ENCODE peak calls at places on chromosomes 16 and 17, in seven cellular contexts. R is effector memory CD4-positive, alpha-beta T cell; D is left ventricle myocardium inferior; P is BE2C; L is AG04450; M is A549; X is NT2/D1. A is an unnamed sample.
A peak's percentile ranks its signal among the peaks of the same experiment; 100 is the strongest.

GRCh38 chr17:76469991-76470739 is 2.8 kb downstream of the AANAT start:
- DNase-seq in D (no peak), R (no peak), L (no peak), X (no peak), P (no peak), M (no peak), A (no peak)

GRCh38 chr17:42111901-42112551 is 488 bp downstream of the DHX58 start:
- DNase-seq in D (no peak), L (no peak), P (no peak), X (no peak), R (no peak), M (no peak), A (no peak)

GRCh38 chr16:70754874-70755600 is 45.9 kb downstream of the VAC14 start:
- DNase-seq in R (no peak), M (no peak), X (no peak), L (no peak), D (no peak), P (no peak), A (no peak)

GRCh38 chr17:77266891-77267341 is 126.1 kb downstream of the SEC14L1 start:
- DNase-seq in P (no peak), R (no peak), X (peak; percentile 55), M (no peak), D (no peak), L (no peak), A (no peak)

GRCh38 chr17:46733837-46734516 is 84.5 kb downstream of the WNT3 start:
- DNase-seq in P (no peak), D (no peak), L (no peak), X (no peak), M (no peak), R (no peak), A (no peak)

GRCh38 chr16:12339686-12340085 is 363.2 kb downstream of the SNX29 start:
- DNase-seq in R (no peak), L (peak; percentile 16), M (no peak), D (no peak), P (no peak), X (no peak), A (no peak)

GRCh38 chr16:11257131-11257938 is 1.3 kb upstream of the SOCS1 start:
- DNase-seq in D (peak; percentile 79), M (peak; percentile 81), R (peak; percentile 28), P (peak; percentile 85), X (peak; percentile 79), L (no peak), A (peak; percentile 39)

GRCh38 chr16:27922433-27922832 is 141.1 kb downstream of the GSG1L start:
- DNase-seq in M (no peak), D (no peak), L (no peak), R (no peak), P (no peak), X (no peak), A (no peak)

GRCh38 chr16:31700200-31700529 is 172.5 kb downstream of the AHSP start:
- DNase-seq in P (peak; percentile 87), M (no peak), L (no peak), R (no peak), X (no peak), D (no peak), A (no peak)

GRCh38 chr16:85750827-85751641 is at the start of gene C16orf74:
- DNase-seq in X (no peak), R (no peak), P (peak; percentile 63), L (no peak), D (peak; percentile 46), M (peak; percentile 32), A (no peak)

DNA sequence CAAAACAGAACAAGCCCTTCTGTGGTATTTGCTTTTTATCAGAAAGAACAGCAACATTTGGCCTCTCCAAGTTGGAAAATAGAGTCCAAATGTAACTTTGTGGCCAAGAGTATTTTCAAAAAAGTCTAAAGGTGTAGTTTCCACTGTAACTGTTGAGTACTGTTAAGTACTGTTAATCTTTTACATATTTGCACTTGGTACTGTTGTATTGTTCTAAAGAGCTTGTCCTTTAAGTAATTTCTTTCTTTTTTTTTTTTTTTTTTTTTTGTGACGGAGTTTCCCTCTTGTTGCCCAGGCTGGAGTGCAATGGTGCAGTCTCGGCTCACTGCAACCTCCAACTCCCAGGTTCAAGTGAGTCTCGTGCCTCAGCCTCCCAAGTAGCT is 21.5 kb downstream of the LDAF1 start:
- DNase-seq in M (no peak), D (no peak), X (no peak), P (no peak), L (no peak), R (no peak), A (no peak)
- H3K9me3 ChIP-seq in M (no peaks in the 10 kb centered on the region), D (no peaks in the 10 kb centered on the region), X (peaks cover 31% of the 10 kb centered on the region), P (no peaks in the 10 kb centered on the region), L (no peaks in the 10 kb centered on the region), R (no peaks in the 10 kb centered on the region), A (no peaks in the 10 kb centered on the region)

GRCh38 chr17:27082023-27082774 is 211.7 kb upstream of the WSB1 start:
- DNase-seq in M (no peak), X (no peak), D (no peak), P (no peak), R (no peak), L (no peak), A (no peak)

GRCh38 chr17:27085517-27085916 is 208.4 kb upstream of the WSB1 start:
- DNase-seq in D (no peak), R (no peak), X (no peak), L (no peak), P (no peak), M (no peak), A (no peak)

GRCh38 chr17:27082775-27083154 is 211.1 kb upstream of the WSB1 start:
- DNase-seq in L (no peak), M (no peak), P (no peak), R (no peak), X (no peak), D (no peak), A (no peak)

GRCh38 chr17:27081002-27081638 is 212.8 kb upstream of the WSB1 start:
- DNase-seq in D (no peak), L (no peak), R (no peak), M (no peak), X (no peak), P (no peak), A (no peak)

DNA sequence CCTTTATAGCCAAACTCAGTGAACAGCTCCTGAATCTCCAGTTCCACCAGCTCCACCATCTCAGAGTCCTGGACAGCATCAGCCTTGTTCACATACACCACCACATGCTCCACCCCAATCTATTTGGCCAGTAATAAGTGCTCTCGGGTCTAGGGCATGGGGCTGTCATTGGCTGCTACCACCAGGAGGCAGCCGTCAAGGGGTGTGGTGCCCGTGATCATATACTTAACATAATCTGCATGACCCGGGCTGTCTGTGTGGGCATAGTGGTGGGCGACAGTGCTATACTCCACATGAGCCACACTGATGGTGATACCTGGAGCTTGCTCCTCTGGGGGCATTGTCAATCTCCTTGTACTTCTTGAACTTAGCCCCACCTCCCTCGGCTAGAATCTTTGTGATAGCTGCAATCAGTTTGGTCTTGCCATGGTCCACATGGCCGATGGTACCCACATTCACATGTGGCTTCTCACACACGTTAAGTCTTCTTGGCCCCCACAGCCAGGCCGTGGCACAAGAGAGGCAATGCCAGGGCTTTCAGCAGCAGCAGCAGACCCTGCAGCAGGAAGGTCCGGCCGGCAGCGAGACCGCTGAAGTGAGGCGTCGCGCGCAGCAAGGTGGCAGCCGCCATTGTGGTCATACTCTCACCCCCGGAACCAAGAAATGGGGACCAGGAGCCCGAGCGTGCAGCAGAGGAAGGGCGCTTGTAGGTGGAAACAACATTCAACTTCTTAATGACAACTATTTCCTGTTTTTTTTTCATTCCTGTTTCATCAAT is 210.3 kb upstream of the WSB1 start:
- DNase-seq in X (no peak), M (no peak), R (no peak), D (no peak), L (no peak), P (no peak), A (no peak)
- H3K9me3 ChIP-seq in X (peaks cover 3% of the 10 kb centered on the region), M (no peaks in the 10 kb centered on the region), R (no peaks in the 10 kb centered on the region), D (no peaks in the 10 kb centered on the region), L (peaks cover 20% of the 10 kb centered on the region), P (no peaks in the 10 kb centered on the region), A (no peaks in the 10 kb centered on the region)

DNA sequence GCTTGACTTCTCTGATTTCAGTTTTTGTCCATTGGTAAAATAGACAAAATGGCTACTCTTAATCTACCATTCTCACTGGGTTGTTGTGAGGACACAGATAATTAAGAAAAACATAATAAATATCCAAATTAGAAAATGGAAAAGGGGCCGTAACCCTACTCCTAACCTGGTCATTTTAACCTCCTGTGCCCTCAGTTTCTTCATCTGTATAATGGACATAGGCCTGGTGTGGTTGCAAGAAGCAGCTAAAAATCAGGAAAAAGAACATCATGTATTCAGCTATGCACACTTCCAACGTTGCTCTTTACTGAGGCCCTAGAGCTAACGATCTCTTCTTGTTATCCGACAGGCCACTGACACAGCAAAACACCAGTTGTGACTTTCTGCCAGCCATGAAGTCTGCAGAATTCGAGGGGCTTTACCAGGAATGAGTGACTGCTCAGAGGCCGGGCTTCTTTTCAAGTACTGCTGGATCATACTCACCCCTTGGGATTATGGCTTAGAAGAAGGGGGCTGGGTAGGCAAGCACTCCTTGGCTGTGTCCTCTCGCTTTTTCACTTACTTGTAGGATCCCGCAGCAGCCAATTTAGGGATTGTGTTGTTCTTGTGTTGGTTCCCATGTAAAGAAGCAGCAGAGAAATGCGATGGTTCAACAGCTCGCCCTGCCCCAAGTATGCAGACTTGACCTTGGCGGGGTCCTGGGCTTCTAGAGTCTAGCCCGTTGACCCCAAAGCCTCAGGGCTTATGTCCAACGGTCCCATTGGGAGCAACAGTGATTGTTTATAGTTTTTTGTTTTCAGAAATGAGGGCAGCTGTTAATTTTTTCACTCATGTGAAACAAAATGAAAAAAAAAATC is 20.9 kb downstream of the LDAF1 start:
- DNase-seq in R (no peak), X (no peak), D (no peak), M (no peak), P (no peak), L (no peak), A (no peak)
- H3K9me3 ChIP-seq in R (no peaks in the 10 kb centered on the region), X (peaks cover 31% of the 10 kb centered on the region), D (no peaks in the 10 kb centered on the region), M (no peaks in the 10 kb centered on the region), P (no peaks in the 10 kb centered on the region), L (no peaks in the 10 kb centered on the region), A (no peaks in the 10 kb centered on the region)

GRCh38 chr16:73215482-73216377 is 167.8 kb upstream of the ZFHX3 start:
- DNase-seq in P (no peak), D (no peak), R (no peak), M (no peak), L (peak; percentile 62), X (no peak), A (no peak)

GRCh38 chr16:73213761-73214480 is 166.0 kb upstream of the ZFHX3 start:
- DNase-seq in M (no peak), D (no peak), P (no peak), X (no peak), L (no peak), R (no peak), A (no peak)

GRCh38 chr16:73212431-73212830 is 164.5 kb upstream of the ZFHX3 start:
- DNase-seq in L (no peak), P (no peak), M (no peak), R (no peak), X (no peak), D (no peak), A (no peak)

GRCh38 chr16:73216932-73217331 is 169.0 kb upstream of the ZFHX3 start:
- DNase-seq in L (no peak), M (no peak), P (no peak), D (no peak), R (no peak), X (no peak), A (no peak)

DNA sequence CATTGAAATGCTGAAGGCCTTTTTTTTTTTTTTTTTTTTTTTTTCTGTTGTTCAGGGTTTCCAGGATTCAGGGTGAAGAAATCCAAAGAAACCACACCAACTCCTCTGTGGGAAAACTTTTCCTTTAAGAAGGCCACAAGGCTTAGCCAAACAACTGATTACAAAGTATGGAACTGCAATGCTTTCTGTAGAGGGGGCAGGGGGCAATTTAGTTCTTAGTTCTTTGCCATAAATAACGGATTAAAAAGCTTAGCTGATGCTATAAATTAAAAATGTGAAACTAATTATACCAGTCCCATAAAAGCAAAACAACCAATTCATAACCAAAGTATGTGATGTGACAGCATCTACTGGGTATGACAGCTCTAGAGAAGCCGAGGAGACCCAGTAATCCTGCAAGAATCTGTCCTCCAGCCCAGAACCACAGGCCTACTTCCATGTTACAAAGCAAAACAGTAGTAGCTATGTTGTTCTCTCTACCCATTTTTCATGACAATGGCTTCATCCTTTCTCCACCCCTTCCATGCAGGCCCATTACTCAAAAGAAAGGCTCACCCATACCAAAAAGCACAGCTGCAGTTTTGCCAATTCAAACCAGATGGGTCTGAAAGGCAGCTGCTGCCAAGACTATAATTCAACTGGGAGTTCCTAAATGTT is 167.0 kb upstream of the ZFHX3 start:
- DNase-seq in R (no peak), L (peak; percentile 65), X (peak; percentile 48), M (no peak), P (no peak), D (no peak), A (no peak)
- H3K9me3 ChIP-seq in R (no peaks in the 10 kb centered on the region), L (peaks cover 7% of the 10 kb centered on the region), X (peaks cover 11% of the 10 kb centered on the region), M (peaks cover 9% of the 10 kb centered on the region), P (no peaks in the 10 kb centered on the region), D (peaks cover 5% of the 10 kb centered on the region), A (no peaks in the 10 kb centered on the region)